ENCODE peak calls at places on chromosomes 13 and 19, in ten cellular contexts. T is left lung, S is stomach, A is AG04450, R is PC-3, C is right lobe of liver, M is heart left ventricle, H is psoas muscle, W is IMR-90, D is suprapubic skin. J is an unnamed sample. For H3K27me3, the result is how much of the 10 kb centered on the place peaks cover.

GRCh38 chr19:45218426-45218825 is 26.8 kb downstream of the EXOC3L2 start:
- DNase-seq in S (no peak), W (no peak), R (no peak), H (no peak), M (no peak), A (no peak), T (no peak), D (no peak), C (no peak), J (no peak)

GRCh38 chr13:83221256-83221655 is 661.0 kb downstream of the SLITRK1 start:
- DNase-seq in W (no peak), H (no peak), T (no peak), S (no peak), C (no peak), D (no peak), M (no peak), A (no peak), R (peak), J (no peak)

GRCh38 chr13:22964245-22964966 is 216.4 kb upstream of the SGCG start:
- DNase-seq in H (no peak), R (no peak), A (no peak), S (no peak), C (no peak), D (no peak), W (no peak), M (no peak), T (peak), J (no peak)

GRCh38 chr19:19774354-19775033 is 41.6 kb upstream of the ZNF14 start:
- DNase-seq in R (no peak), C (no peak), T (no peak), A (no peak), S (no peak), M (no peak), W (no peak), H (no peak), D (no peak), J (no peak)

GRCh38 chr19:47901370-47901769 is 15.3 kb upstream of the SULT2A1 start:
- DNase-seq in R (no peak), D (peak), A (no peak), M (no peak), T (no peak), H (no peak), C (peak), W (no peak), S (no peak), J (no peak)

GRCh38 chr19:19591133-19591825 is 27.2 kb downstream of the PBX4 start:
- DNase-seq in T (peak), D (no peak), S (peak), W (peak), M (no peak), R (peak), A (peak), H (no peak), C (no peak), J (peak)

GRCh38 chr19:28619842-28620429 is 593.0 kb downstream of the UQCRFS1 start:
- DNase-seq in M (no peak), W (no peak), T (no peak), H (no peak), C (no peak), S (no peak), R (no peak), A (no peak), D (no peak), J (no peak)

GRCh38 chr19:41699231-41699967 is 9.0 kb upstream of the CEACAM5 start:
- DNase-seq in H (no peak), S (peak), W (no peak), T (no peak), R (no peak), C (peak), M (no peak), D (no peak), A (no peak), J (no peak)

GRCh38 chr19:16100524-16100923 is 11.2 kb upstream of the RAB8A start:
- DNase-seq in H (peak), W (no peak), S (no peak), A (no peak), R (no peak), T (no peak), C (no peak), D (no peak), M (no peak), J (no peak)

GRCh38 chr19:19900574-19901444 is at the start of gene ZNF93:
- DNase-seq in H (peak), R (peak), W (peak), D (peak), T (peak), M (peak), S (peak), A (peak), C (peak), J (peak)

DNA sequence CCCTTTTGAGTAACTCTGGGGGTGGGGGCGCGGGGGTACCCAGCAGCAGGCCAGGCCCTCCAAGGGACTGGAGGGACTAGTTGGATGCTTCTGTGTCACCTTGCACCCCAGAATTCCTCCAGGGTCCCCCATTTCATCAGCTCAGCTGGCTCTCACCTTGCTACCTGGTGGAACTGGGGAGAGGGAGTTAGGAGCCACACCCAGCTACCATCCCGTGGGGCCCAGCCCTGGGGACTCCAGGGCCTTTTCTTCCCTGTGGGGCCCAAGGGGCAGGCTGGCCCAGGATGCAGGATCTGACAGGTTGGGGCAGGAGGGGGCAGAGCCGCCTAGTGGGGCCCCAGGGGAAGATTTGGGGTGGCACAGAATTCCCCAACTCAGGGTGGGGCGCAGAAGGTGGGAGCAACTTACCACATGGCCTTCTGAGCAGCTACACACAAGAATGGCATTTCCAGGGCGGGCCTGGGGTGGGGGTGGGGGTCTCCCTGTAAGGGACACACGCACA is 32.8 kb upstream of the NANOS3 start:
- DNase-seq in R (no peak), C (no peak), S (no peak), H (no peak), W (no peak), D (peak), A (no peak), M (peak), T (no peak), J (no peak)
- H3K27ac ChIP-seq in R (peak), C (no peak), S (peak), H (peak), W (no peak), D (peak), A (peak), M (peak), T (peak), J (peak)

GRCh38 chr13:64289702-64290101 is 2874.1 kb upstream of the PCDH20 start:
- DNase-seq in S (no peak), M (no peak), H (no peak), R (no peak), T (no peak), A (no peak), C (no peak), W (no peak), D (no peak), J (no peak)
- TF ChIP-seq CTCF in S (no peak), M (no peak), H (no peak), R (no peak), T (no peak), A (no peak), C (no peak), W (no peak), D (no peak), J (no peak)

GRCh38 chr13:77696006-77696862 is 1.3 kb upstream of the SLAIN1 start:
- DNase-seq in R (peak), D (no peak), S (no peak), C (no peak), A (no peak), H (no peak), T (no peak), W (no peak), M (no peak), J (no peak)
- H3K27me3 ChIP-seq in R (under half), D (under half), S (under half), C (under half), A (under half), H (under half), T (under half), W (under half), M (under half), J (under half)

GRCh38 chr13:114030666-114031610 is 57.1 kb upstream of the C13orf46 start:
- DNase-seq in R (no peak), A (no peak), H (no peak), T (peak), M (peak), S (no peak), C (no peak), D (no peak), W (no peak), J (no peak)

GRCh38 chr13:114029866-114030625 is 56.2 kb upstream of the C13orf46 start:
- DNase-seq in W (no peak), S (no peak), H (no peak), M (peak), T (peak), C (no peak), D (no peak), R (no peak), A (no peak), J (no peak)

GRCh38 chr13:114032121-114032799 is 58.4 kb upstream of the C13orf46 start:
- DNase-seq in D (no peak), A (no peak), W (peak), T (no peak), C (no peak), R (no peak), M (no peak), H (no peak), S (no peak), J (no peak)

GRCh38 chr13:114033541-114034315 is 59.9 kb upstream of the C13orf46 start:
- DNase-seq in T (no peak), W (no peak), D (no peak), C (no peak), A (no peak), M (no peak), R (no peak), H (no peak), S (no peak), J (no peak)

GRCh38 chr13:114031631-114032030 is 57.8 kb upstream of the C13orf46 start:
- DNase-seq in M (peak), A (no peak), W (no peak), D (no peak), C (no peak), S (no peak), T (peak), H (no peak), R (no peak), J (no peak)
- H3K27ac ChIP-seq in M (no peak), A (no peak), W (peak), D (no peak), C (no peak), S (peak), T (no peak), H (no peak), R (no peak), J (no peak)

GRCh38 chr19:11138659-11139526 is 16.7 kb downstream of the SPC24 start:
- DNase-seq in T (peak), W (peak), M (peak), R (peak), C (peak), H (peak), S (peak), A (no peak), D (peak), J (no peak)
- TF ChIP-seq CTCF in T (no peak), W (no peak), M (no peak), R (no peak), C (no peak), H (no peak), S (no peak), A (no peak), D (no peak), J (no peak)

GRCh38 chr19:10416083-10416379 is 4.3 kb upstream of the PDE4A start:
- DNase-seq in S (no peak), W (no peak), T (no peak), R (no peak), M (no peak), H (no peak), A (no peak), C (no peak), D (no peak), J (no peak)
- H3K27me3 ChIP-seq in S (half or more), W (under half), T (half or more), R (under half), M (under half), H (under half), A (under half), C (under half), D (under half), J (under half)

GRCh38 chr19:29815231-29815630 is 3.4 kb downstream of the CCNE1 start:
- DNase-seq in R (no peak), W (no peak), D (no peak), A (no peak), T (no peak), H (peak), S (no peak), C (no peak), M (no peak), J (no peak)
- H3K27ac ChIP-seq in R (no peak), W (no peak), D (no peak), A (no peak), T (no peak), H (no peak), S (no peak), C (no peak), M (no peak), J (no peak)